ENCODE peak calls at places on chromosomes 16 and 17, in seven cellular contexts. P, H, O, N, X, V and Q are unnamed samples.

GRCh38 chr17:1617620-1618174 is 10.9 kb downstream of the SLC43A2 start:
- DNase-seq in P (no peak), H (no peak), O (peak), N (no peak), X (no peak), V (no peak), Q (peak)

GRCh38 chr16:65745-66144 is 6.7 kb downstream of the RHBDF1 start:
- DNase-seq in P (peak), H (peak), O (peak), N (peak), X (peak), V (no peak), Q (peak)

GRCh38 chr16:30184430-30185140 is 1.2 kb downstream of the CORO1A start:
- DNase-seq in P (peak), H (no peak), O (no peak), N (peak), X (peak), V (no peak), Q (no peak)

GRCh38 chr17:6526362-6527152 is 29.8 kb downstream of the PITPNM3 start:
- DNase-seq in P (no peak), H (no peak), O (peak), N (peak), X (no peak), V (no peak), Q (peak)

GRCh38 chr17:29579866-29580771 is 9.3 kb downstream of the GIT1 start:
- DNase-seq in P (peak), H (peak), O (peak), N (peak), X (peak), V (no peak), Q (peak)

GRCh38 chr16:2846511-2847310 is 11.3 kb downstream of the PRSS22 start:
- DNase-seq in P (no peak), H (no peak), O (peak), N (no peak), X (peak), V (peak), Q (peak)

GRCh38 chr17:76740329-76741118 is 2.6 kb downstream of the MFSD11 start:
- DNase-seq in P (no peak), H (no peak), O (peak), N (no peak), X (no peak), V (no peak), Q (peak)

GRCh38 chr16:89065445-89065795 is 28.2 kb upstream of the ACSF3 start:
- DNase-seq in P (no peak), H (no peak), O (no peak), N (no peak), X (no peak), V (no peak), Q (no peak)

GRCh38 chr17:13429201-13429600 is 172.5 kb downstream of the HS3ST3A1 start:
- DNase-seq in P (no peak), H (no peak), O (peak), N (no peak), X (peak), V (peak), Q (peak)

GRCh38 chr17:75602644-75603043 is 15.0 kb downstream of the MYO15B start:
- DNase-seq in P (no peak), H (no peak), O (no peak), N (no peak), X (no peak), V (no peak), Q (no peak)

GRCh38 chr16:57764341-57765159 is 29.0 kb downstream of the KATNB1 start:
- DNase-seq in P (no peak), H (no peak), O (peak), N (peak), X (peak), V (peak), Q (peak)

GRCh38 chr17:56754523-56755208 is 79.1 kb downstream of the C17orf67 start:
- DNase-seq in P (no peak), H (no peak), O (peak), N (peak), X (no peak), V (no peak), Q (peak)

GRCh38 chr17:72747416-72747815 is 345.1 kb downstream of the SLC39A11 start:
- DNase-seq in P (no peak), H (no peak), O (no peak), N (no peak), X (no peak), V (no peak), Q (no peak)

GRCh38 chr16:83147244-83147643 is 520.5 kb downstream of the CDH13 start:
- DNase-seq in P (no peak), H (no peak), O (peak), N (no peak), X (no peak), V (no peak), Q (no peak)

GRCh38 chr17:3828151-3828851 is 17.7 kb downstream of the NCBP3 start:
- DNase-seq in P (no peak), H (no peak), O (peak), N (no peak), X (no peak), V (no peak), Q (no peak)

GRCh38 chr16:80019395-80019794 is 418.9 kb upstream of the MAF start:
- DNase-seq in P (no peak), H (no peak), O (no peak), N (no peak), X (no peak), V (no peak), Q (no peak)

GRCh38 chr17:83078378-83079339 is 750 bp upstream of the METRNL start:
- DNase-seq in P (no peak), H (no peak), O (no peak), N (no peak), X (no peak), V (no peak), Q (peak)

GRCh38 chr16:66516172-66516807 is 33.6 kb downstream of the TK2 start:
- DNase-seq in P (no peak), H (no peak), O (no peak), N (no peak), X (no peak), V (no peak), Q (no peak)
- H3K4me3 ChIP-seq in P (no peak), H (peak), O (no peak), N (no peak), X (no peak), V (no peak), Q (no peak)

DNA sequence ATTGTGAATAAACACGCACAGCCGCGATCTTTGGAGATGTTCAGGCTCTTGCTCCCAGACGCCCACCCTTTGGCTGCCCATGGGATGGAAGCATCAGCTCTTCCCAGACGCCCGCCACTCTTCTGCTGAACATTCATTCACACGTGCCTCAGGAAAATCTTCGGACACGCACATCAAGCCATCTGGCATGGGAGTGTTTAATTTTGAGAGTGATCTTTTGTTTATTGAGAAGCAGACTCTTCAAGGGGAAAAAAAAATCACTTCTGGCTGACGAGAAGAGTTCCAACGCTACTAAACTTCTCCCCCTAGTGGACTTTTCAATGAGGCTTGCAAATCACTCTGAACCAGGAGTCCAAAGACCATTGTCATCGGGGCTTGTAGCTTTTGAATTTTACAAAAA is 62.0 kb upstream of the NUDT7 start:
- DNase-seq in P (no peak), H (no peak), O (peak), N (peak), X (peak), V (no peak), Q (no peak)
- TF ChIP-seq CTCF in P (peak), H (no peak), O (peak), N (peak), X (peak), V (peak), Q (peak)

DNA sequence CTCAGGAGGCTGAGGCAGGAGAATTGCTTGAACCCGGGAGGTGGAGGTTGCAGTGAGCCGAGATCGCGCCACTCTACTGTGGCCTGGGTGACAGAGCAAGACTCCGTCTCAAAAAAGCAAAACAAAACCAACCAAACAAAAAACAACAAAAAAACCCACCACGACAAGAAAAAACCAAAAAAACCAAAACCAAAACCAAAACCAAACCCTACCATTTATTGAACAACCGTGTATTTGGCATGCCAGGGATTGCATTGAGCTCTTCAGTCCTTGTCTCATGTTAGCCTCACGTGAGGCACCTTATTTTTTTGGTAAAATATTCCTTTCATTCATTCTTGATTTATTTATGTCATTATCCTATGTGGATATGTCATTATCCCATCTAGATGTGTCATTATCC is 81.8 kb downstream of the PLCG2 start:
- DNase-seq in P (no peak), H (no peak), O (no peak), N (no peak), X (no peak), V (no peak), Q (no peak)
- H3K4me3 ChIP-seq in P (no peak), H (no peak), O (no peak), N (no peak), X (no peak), V (no peak), Q (no peak)

GRCh38 chr17:80859004-80859941 is 132.4 kb upstream of the CHMP6 start:
- DNase-seq in P (peak), H (no peak), O (peak), N (no peak), X (peak), V (peak), Q (peak)
- TF ChIP-seq CTCF in P (no peak), H (no peak), O (peak), N (no peak), X (peak), V (peak), Q (peak)

GRCh38 chr17:44798352-44798751 is 31.7 kb downstream of the GJC1 start:
- DNase-seq in P (no peak), H (no peak), O (no peak), N (no peak), X (no peak), V (no peak), Q (no peak)
- H3K4me3 ChIP-seq in P (no peak), H (no peak), O (no peak), N (no peak), X (no peak), V (no peak), Q (no peak)

GRCh38 chr17:43778337-43779144 is at the start of gene DUSP3:
- DNase-seq in P (peak), H (peak), O (peak), N (peak), X (peak), V (peak), Q (peak)
- TF ChIP-seq CTCF in P (no peak), H (no peak), O (no peak), N (no peak), X (no peak), V (no peak), Q (no peak)

DNA sequence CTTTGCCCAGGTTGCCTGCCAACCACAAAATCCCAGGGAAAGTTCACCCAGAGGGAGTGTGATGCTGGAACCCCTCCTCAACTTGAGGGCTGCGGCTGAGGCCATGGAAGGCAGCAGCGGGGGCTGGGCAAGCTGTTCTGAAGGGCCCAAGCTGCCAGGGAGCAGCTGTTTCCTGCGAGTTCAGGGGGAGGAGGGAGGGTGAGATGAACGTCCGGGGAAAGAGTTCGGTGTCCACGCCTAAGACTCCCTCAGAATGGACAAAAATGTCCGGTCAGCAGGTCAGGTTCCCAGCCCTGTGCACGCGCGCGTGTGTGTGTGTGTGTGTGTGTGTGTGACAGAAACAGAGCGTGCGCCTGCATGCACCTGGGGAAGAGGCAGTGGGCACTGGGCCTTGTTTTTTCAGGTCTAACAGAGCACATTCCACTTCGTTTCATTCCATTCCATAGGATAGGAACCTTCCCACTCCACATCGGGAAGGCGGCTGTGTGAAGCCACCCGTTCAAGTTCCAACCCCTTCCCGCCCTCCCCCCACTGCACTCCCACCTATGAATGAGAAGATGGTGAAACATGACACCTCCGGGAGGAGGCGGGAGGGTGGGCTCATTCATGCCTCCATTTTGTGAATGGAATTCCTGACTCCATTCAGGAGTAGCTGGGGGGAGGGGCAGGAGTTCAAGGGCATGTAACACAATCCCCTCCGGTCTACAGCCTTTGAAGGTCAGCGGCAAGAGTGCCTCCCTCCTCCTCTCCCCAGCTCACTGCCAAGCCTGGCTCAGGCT is 15.6 kb downstream of the ETV4 start:
- DNase-seq in P (peak), H (no peak), O (peak), N (no peak), X (peak), V (no peak), Q (peak)
- H3K4me3 ChIP-seq in P (peak), H (peak), O (peak), N (no peak), X (no peak), V (no peak), Q (no peak)